ENCODE peak calls at places on chromosomes 16 and 17, in nine cellular contexts. J is activated T-helper 1 cell treated with anti-CD3 and anti-CD28 coated beads, Interleukin-12 subunit alpha, Interleukin-12 subunit beta, Interleukin-2, Interleukin-4 antibody, amounts not matched to agents 30 ng/mL and 10 ng/mL and 1 ng/mL, durations not matched to agents 14 hours and 24 hours and 36 hours; C is substantia nigra; S is caudate nucleus; Y is Caki2; H is HTR-8/SVneo; P is RPMI8226; G is T-helper 2 cell; M is effector CD4-positive, alpha-beta T cell. R is an unnamed sample.

GRCh38 chr17:62937636-62938035 is 28.4 kb upstream of the TANC2 start:
- DNase-seq in J (no peak), C (no peak), S (no peak), Y (no peak), H (no peak), P (no peak), G (no peak), M (no peak), R (no peak)

GRCh38 chr17:6157716-6158115 is 87.5 kb downstream of the WSCD1 start:
- DNase-seq in J (no peak), C (no peak), S (no peak), Y (no peak), H (no peak), P (no peak), G (no peak), M (no peak), R (no peak)

GRCh38 chr17:61395983-61396585 is 3.6 kb upstream of the TBX2 start:
- DNase-seq in J (no peak), C (no peak), S (no peak), Y (no peak), H (no peak), P (no peak), G (no peak), M (no peak), R (no peak)

GRCh38 chr17:69608808-69609494 is 194.5 kb downstream of the MAP2K6 start:
- DNase-seq in J (no peak), C (no peak), S (no peak), Y (peak), H (peak), P (no peak), G (no peak), M (no peak), R (no peak)

GRCh38 chr17:19501219-19501618 is 32.4 kb upstream of the SLC47A1 start:
- DNase-seq in J (no peak), C (no peak), S (no peak), Y (no peak), H (no peak), P (no peak), G (no peak), M (no peak), R (no peak)

GRCh38 chr17:72976971-72977767 is 115.3 kb downstream of the SLC39A11 start:
- DNase-seq in J (no peak), C (no peak), S (no peak), Y (peak), H (peak), P (peak), G (no peak), M (no peak), R (no peak)

GRCh38 chr17:82084373-82085030 is 13.5 kb downstream of the FASN start:
- DNase-seq in J (no peak), C (no peak), S (peak), Y (no peak), H (no peak), P (no peak), G (no peak), M (no peak), R (no peak)

GRCh38 chr16:57017251-57017650 is 27.9 kb downstream of the NLRC5 start:
- DNase-seq in J (no peak), C (no peak), S (no peak), Y (no peak), H (no peak), P (no peak), G (no peak), M (no peak), R (no peak)

GRCh38 chr17:2723997-2724782 is 12.6 kb upstream of the CLUH start:
- DNase-seq in J (no peak), C (no peak), S (no peak), Y (no peak), H (no peak), P (no peak), G (no peak), M (no peak), R (no peak)

GRCh38 chr17:17495448-17496188 is 577 bp downstream of the RASD1 start:
- DNase-seq in J (peak), C (no peak), S (no peak), Y (no peak), H (no peak), P (no peak), G (no peak), M (peak), R (peak)

GRCh38 chr16:3268294-3268693 is 11.9 kb upstream of the MEFV start:
- DNase-seq in J (no peak), C (no peak), S (no peak), Y (no peak), H (no peak), P (no peak), G (no peak), M (no peak), R (no peak)

GRCh38 chr16:31487720-31488629 is 5.1 kb downstream of the SLC5A2 start:
- DNase-seq in J (peak), C (no peak), S (no peak), Y (peak), H (peak), P (peak), G (peak), M (peak), R (peak)

GRCh38 chr16:50351116-50351515 is 17.7 kb downstream of the BRD7 start:
- DNase-seq in J (no peak), C (no peak), S (no peak), Y (no peak), H (no peak), P (no peak), G (no peak), M (no peak), R (no peak)

GRCh38 chr16:80144191-80144590 is 396.6 kb upstream of the DYNLRB2 start:
- DNase-seq in J (no peak), C (no peak), S (no peak), Y (no peak), H (no peak), P (no peak), G (no peak), M (no peak), R (no peak)